ENCODE peak calls at places on chromosomes 3 and 15, in nine cellular contexts. E is transverse colon, K is PC-3, T is fibroblast of the aortic adventitia, I is cardiac muscle cell, Y is AG04450, H is heart right ventricle, X is hepatocyte, A is fibroblast of lung. O is an unnamed sample.

GRCh38 chr3:142152349-142152748 is 3.0 kb upstream of the TFDP2 start:
- DNase-seq in E (no peak), K (peak), T (no peak), I (no peak), Y (no peak), H (no peak), X (peak), A (no peak), O (no peak)

GRCh38 chr3:101377796-101378195 is 57.4 kb upstream of the IMPG2 start:
- DNase-seq in E (no peak), K (no peak), T (no peak), I (peak), Y (no peak), H (no peak), X (no peak), A (peak), O (peak)

GRCh38 chr3:107669669-107670068 is 146.9 kb downstream of the BBX start:
- DNase-seq in E (no peak), K (no peak), T (no peak), I (peak), Y (no peak), H (no peak), X (no peak), A (peak), O (no peak)

GRCh38 chr3:183202004-183202722 is 39.6 kb upstream of the LAMP3 start:
- DNase-seq in E (no peak), K (peak), T (no peak), I (no peak), Y (no peak), H (no peak), X (no peak), A (no peak), O (no peak)

GRCh38 chr15:66877558-66878285 is 175.7 kb downstream of the SMAD6 start:
- DNase-seq in E (no peak), K (no peak), T (no peak), I (peak), Y (no peak), H (peak), X (no peak), A (no peak), O (no peak)

GRCh38 chr3:13172644-13173013 is 99.4 kb upstream of the IQSEC1 start:
- DNase-seq in E (no peak), K (no peak), T (no peak), I (no peak), Y (no peak), H (no peak), X (no peak), A (no peak), O (no peak)

GRCh38 chr3:195117978-195118581 is 152.9 kb downstream of the XXYLT1 start:
- DNase-seq in E (peak), K (peak), T (peak), I (peak), Y (no peak), H (no peak), X (peak), A (peak), O (peak)

GRCh38 chr15:55770261-55770660 is 27.3 kb upstream of the PRTG start:
- DNase-seq in E (no peak), K (no peak), T (no peak), I (peak), Y (peak), H (no peak), X (peak), A (no peak), O (no peak)

GRCh38 chr3:29186982-29187718 is 93.7 kb upstream of the RBMS3 start:
- DNase-seq in E (no peak), K (peak), T (peak), I (peak), Y (peak), H (no peak), X (no peak), A (peak), O (no peak)

GRCh38 chr15:65981837-65982696 is 112.8 kb downstream of the RAB11A start:
- DNase-seq in E (peak), K (no peak), T (no peak), I (no peak), Y (no peak), H (no peak), X (peak), A (no peak), O (no peak)

GRCh38 chr15:67048281-67049279 is 16.8 kb upstream of the SMAD3 start:
- DNase-seq in E (peak), K (peak), T (peak), I (peak), Y (peak), H (no peak), X (peak), A (peak), O (peak)

GRCh38 chr3:359672-360071 is 163.1 kb downstream of the CHL1 start:
- DNase-seq in E (no peak), K (no peak), T (no peak), I (no peak), Y (no peak), H (no peak), X (no peak), A (no peak), O (no peak)

GRCh38 chr15:99511529-99511864 is 54.3 kb upstream of the MEF2A start:
- DNase-seq in E (no peak), K (no peak), T (peak), I (peak), Y (no peak), H (no peak), X (no peak), A (peak), O (no peak)

GRCh38 chr3:182800508-182800907 is 7.2 kb downstream of the ATP11B start:
- DNase-seq in E (no peak), K (no peak), T (no peak), I (no peak), Y (no peak), H (no peak), X (no peak), A (no peak), O (no peak)

GRCh38 chr3:72523409-72524172 is 324.7 kb downstream of the SHQ1 start:
- DNase-seq in E (peak), K (peak), T (no peak), I (no peak), Y (no peak), H (peak), X (no peak), A (no peak), O (peak)

GRCh38 chr15:68204776-68205557 is at the start of gene CALML4:
- DNase-seq in E (peak), K (peak), T (peak), I (peak), Y (no peak), H (peak), X (peak), A (peak), O (no peak)

GRCh38 chr3:173913397-173913796 is 515.9 kb downstream of the NLGN1 start:
- DNase-seq in E (no peak), K (no peak), T (peak), I (peak), Y (no peak), H (peak), X (peak), A (peak), O (no peak)

GRCh38 chr15:40108061-40108854 is 421 bp downstream of the BMF start:
- DNase-seq in E (peak), K (peak), T (peak), I (peak), Y (no peak), H (peak), X (peak), A (peak), O (no peak)

GRCh38 chr15:68786753-68787152 is 33.9 kb downstream of the ANP32A start:
- DNase-seq in E (no peak), K (no peak), T (no peak), I (no peak), Y (no peak), H (no peak), X (no peak), A (no peak), O (no peak)

GRCh38 chr3:115931581-115931980 is 308.3 kb downstream of the GAP43 start:
- DNase-seq in E (no peak), K (peak), T (no peak), I (no peak), Y (no peak), H (no peak), X (no peak), A (peak), O (no peak)

DNA sequence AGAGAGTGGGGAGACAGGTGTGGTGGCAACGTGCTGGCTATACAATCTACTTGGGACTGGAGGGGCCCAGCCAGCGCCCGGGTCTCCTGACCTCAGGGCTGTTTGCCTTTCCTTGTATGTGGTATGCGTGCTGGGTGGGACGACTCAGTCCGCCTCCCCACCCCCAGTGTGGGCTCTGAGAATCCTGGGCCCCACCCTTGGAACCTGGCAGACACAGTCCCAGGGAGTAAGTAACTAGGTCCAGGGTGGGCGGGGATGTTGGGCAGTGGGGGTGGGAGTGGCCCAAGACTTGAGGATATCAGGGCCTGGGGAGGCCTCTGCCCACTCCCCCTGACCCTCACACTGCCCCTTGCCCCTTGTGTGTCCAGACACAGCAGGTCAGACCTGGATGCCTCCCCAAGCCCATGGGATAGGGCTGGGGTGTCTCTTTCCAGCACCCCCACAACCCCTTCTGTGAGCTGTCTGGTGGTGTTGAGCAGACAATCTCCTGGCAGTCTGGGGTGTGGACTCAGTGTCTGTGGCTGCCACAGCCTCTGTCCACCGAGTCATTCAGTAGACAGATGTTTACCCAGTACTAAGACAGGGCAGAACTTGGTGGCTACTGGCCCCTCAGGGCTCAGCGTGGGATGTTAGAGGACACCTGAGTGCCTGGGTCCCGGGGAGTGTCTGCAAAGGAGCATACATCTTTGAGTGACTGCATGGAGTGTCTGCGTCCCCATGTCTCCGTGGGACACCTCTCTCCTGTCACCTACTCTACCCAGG is 1.3 kb downstream of the CHST13 start:
- DNase-seq in E (no peak), K (no peak), T (no peak), I (no peak), Y (no peak), H (no peak), X (peak), A (no peak), O (no peak)
- H3K4me3 ChIP-seq in E (no peak), K (no peak), T (no peak), I (no peak), Y (no peak), H (no peak), X (peak), A (no peak), O (no peak)

GRCh38 chr15:96417760-96418130 is 87.2 kb downstream of the NR2F2 start:
- DNase-seq in E (no peak), K (no peak), T (no peak), I (no peak), Y (no peak), H (no peak), X (no peak), A (no peak), O (no peak)
- H3K4me3 ChIP-seq in E (no peak), K (no peak), T (no peak), I (no peak), Y (no peak), H (no peak), X (no peak), A (no peak), O (no peak)

DNA sequence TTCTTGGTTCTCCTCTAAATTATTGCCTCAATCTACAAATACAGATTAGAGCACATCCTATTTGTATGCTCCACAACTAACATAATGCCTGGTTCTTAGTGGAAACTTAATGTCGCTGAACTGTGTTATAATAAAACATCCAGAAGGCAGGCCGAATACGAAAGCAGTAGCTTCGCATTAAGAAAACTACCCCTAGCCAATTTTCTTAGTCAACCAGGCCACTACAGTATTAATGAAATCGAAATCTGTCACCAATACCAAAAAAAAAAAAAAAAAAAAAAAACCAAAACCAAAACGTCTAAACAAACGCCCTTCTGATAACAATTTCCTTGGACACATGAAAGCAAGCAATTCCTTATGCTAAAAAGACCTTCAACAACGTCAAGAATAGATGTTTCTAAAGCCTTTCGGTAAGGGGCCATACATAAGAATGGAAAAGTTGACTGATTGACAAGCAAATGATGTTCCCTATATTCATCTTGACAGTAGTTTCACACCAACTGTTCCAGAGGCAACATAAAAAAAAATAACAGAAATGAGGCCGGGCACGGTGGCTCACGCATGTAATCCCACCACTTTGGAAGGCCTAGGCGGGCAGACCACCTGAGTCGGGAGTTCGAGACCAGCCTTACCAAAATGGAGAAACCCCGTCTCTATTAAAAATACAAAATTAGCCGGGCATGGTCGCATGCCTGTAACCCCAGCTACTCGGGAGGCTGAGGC is 1.3 kb downstream of the DENND6A start:
- DNase-seq in E (no peak), K (no peak), T (peak), I (peak), Y (no peak), H (no peak), X (no peak), A (no peak), O (no peak)
- H3K4me3 ChIP-seq in E (peak), K (peak), T (peak), I (peak), Y (peak), H (peak), X (peak), A (peak), O (no peak)

GRCh38 chr3:114383875-114384557 is 90.2 kb downstream of the TIGIT start:
- DNase-seq in E (peak), K (peak), T (peak), I (peak), Y (peak), H (peak), X (peak), A (peak), O (peak)
- H3K4me3 ChIP-seq in E (no peak), K (no peak), T (peak), I (no peak), Y (peak), H (peak), X (no peak), A (peak), O (no peak)

GRCh38 chr15:78069052-78069414 is 8.5 kb downstream of the TBC1D2B start:
- DNase-seq in E (no peak), K (no peak), T (no peak), I (no peak), Y (no peak), H (no peak), X (no peak), A (no peak), O (no peak)
- H3K4me3 ChIP-seq in E (no peak), K (no peak), T (no peak), I (no peak), Y (no peak), H (no peak), X (no peak), A (no peak), O (no peak)

DNA sequence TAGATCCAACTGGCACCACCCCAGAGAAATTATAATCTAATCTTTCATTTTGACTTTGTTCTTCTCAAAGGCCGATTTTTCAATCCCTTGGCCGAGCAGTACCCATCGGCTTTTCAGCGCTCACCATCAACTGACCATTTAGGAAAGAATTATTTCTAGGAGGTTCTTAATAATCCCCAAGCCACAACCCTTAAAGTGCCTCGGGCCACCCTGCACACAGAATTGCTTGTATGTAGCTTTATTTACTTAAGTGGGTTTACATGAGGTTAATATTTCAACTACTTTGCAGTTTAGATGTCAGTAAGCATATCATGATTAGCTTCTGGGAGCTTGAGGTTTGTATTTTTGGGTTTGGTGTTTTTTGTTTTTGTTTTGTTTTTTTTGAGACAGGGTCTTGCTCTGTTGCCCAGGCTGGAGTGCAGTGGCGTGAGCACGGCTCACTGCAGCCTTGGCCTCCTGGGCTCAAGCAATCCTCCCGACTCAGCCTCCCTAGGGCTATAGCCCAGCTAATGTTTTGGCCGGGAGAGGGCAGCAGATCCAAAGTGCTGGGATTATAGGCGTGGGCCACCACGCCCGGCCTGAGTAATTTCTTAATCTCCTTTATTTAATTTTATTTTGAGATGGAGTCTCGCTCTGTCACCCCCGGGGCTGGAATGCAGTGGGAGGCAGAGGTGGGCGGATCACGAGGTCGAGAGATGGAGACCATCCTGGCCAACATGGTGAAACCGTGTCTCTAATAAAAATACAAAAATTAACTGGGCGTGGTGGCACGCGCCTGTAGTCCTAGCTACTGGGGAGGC is 801 bp upstream of the CDAN1 start:
- DNase-seq in E (peak), K (peak), T (peak), I (no peak), Y (no peak), H (no peak), X (no peak), A (no peak), O (peak)
- H3K4me3 ChIP-seq in E (peak), K (peak), T (peak), I (peak), Y (peak), H (peak), X (peak), A (peak), O (no peak)

GRCh38 chr3:185976100-185976499 is 38.3 kb upstream of the TRA2B start:
- DNase-seq in E (no peak), K (no peak), T (no peak), I (no peak), Y (no peak), H (no peak), X (no peak), A (no peak), O (no peak)

GRCh38 chr3:185976977-185977678 is 39.3 kb upstream of the TRA2B start:
- DNase-seq in E (peak), K (peak), T (peak), I (peak), Y (peak), H (peak), X (peak), A (peak), O (peak)

GRCh38 chr3:185979721-185980121 is 41.9 kb upstream of the TRA2B start:
- DNase-seq in E (no peak), K (no peak), T (no peak), I (no peak), Y (no peak), H (no peak), X (no peak), A (no peak), O (no peak)

GRCh38 chr3:185978516-185978915 is 40.7 kb upstream of the TRA2B start:
- DNase-seq in E (no peak), K (no peak), T (no peak), I (no peak), Y (no peak), H (no peak), X (no peak), A (no peak), O (no peak)

DNA sequence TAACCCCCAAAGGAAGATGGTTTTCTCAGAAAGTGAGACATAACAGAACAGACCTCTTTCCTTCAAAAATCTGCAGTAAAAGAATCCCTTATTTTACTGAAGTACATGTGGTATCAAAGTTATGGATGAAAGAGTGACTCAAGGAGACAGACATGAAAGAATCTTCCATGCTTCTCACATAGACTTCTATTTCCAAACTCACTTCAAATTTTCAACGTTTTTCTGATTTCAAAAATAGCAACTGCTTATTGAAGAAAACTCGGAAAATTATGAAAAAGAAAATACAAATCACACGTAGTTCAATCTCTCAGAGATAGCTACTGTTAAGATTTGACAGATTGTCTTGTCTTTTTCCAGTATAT is 39.8 kb upstream of the TRA2B start:
- DNase-seq in E (no peak), K (no peak), T (no peak), I (no peak), Y (no peak), H (no peak), X (no peak), A (no peak), O (no peak)
- H3K4me3 ChIP-seq in E (no peak), K (no peak), T (no peak), I (no peak), Y (no peak), H (no peak), X (no peak), A (no peak), O (no peak)

GRCh38 chr15:38562278-38562677 is 2.3 kb downstream of the RASGRP1 start:
- DNase-seq in E (no peak), K (no peak), T (no peak), I (no peak), Y (no peak), H (no peak), X (no peak), A (no peak), O (no peak)

GRCh38 chr15:38560456-38560926 is 4.1 kb downstream of the RASGRP1 start:
- DNase-seq in E (no peak), K (no peak), T (no peak), I (no peak), Y (no peak), H (no peak), X (no peak), A (no peak), O (no peak)

GRCh38 chr15:38563723-38564519 is 693 bp downstream of the RASGRP1 start:
- DNase-seq in E (peak), K (peak), T (peak), I (peak), Y (no peak), H (peak), X (peak), A (peak), O (peak)

GRCh38 chr15:38564557-38565286 is at the start of gene RASGRP1:
- DNase-seq in E (peak), K (peak), T (peak), I (peak), Y (no peak), H (peak), X (peak), A (peak), O (peak)

DNA sequence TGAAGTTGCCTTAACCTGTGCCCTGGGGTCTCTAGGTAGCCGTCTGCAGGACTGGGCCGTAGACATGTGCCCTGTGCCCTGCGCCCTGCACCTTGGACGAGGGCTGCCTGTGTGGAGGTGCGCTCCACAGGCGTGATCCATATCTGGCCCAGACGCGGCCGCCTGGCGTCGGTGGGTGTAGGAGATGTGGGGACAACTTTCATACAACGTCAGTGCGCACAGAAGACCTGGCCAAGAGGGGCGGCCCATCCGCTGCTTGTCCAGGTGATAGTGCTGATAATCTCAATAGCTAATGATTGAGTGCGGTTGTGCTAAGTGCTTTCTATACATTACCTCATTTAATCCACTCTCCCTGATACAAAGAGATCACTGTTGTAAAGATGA is 665 bp upstream of the RASGRP1 start:
- DNase-seq in E (no peak), K (no peak), T (no peak), I (no peak), Y (no peak), H (no peak), X (no peak), A (no peak), O (no peak)
- H3K4me3 ChIP-seq in E (no peak), K (no peak), T (no peak), I (peak), Y (peak), H (no peak), X (no peak), A (no peak), O (no peak)

O was measured in trophoblast cell.